ENCODE peak calls at places on chromosomes 12 and 14, in five cellular contexts. K, E, C, B and D are unnamed samples.

GRCh38 chr14:106291626-106292025 is 765.2 kb downstream of the TMEM121 start:
- DNase-seq in C (no peak), K (no peak), E (no peak), B (no peak), D (no peak)

GRCh38 chr12:65511927-65512326 is 233.4 kb downstream of the MSRB3 start:
- DNase-seq in B (no peak), K (no peak), E (no peak), C (no peak), D (no peak)

GRCh38 chr12:42094277-42094676 is 50.4 kb downstream of the GXYLT1 start:
- DNase-seq in E (peak; percentile 58), C (no peak), K (peak; percentile 21), B (peak; percentile 65), D (no peak)

GRCh38 chr14:89621791-89622638 is 205.0 kb upstream of the FOXN3 start:
- DNase-seq in E (no peak), K (no peak), B (no peak), C (no peak), D (no peak)

GRCh38 chr12:66032739-66033138 is 97.8 kb downstream of the LLPH start:
- DNase-seq in C (no peak), B (no peak), K (no peak), E (no peak), D (no peak)

GRCh38 chr12:88805286-88805685 is 225.0 kb upstream of the KITLG start:
- DNase-seq in K (peak; percentile 59), B (no peak), C (no peak), E (no peak), D (no peak)

GRCh38 chr12:87382959-87383591 is 646.1 kb downstream of the C12orf50 start:
- DNase-seq in C (no peak), B (no peak), E (no peak), K (no peak), D (no peak)

GRCh38 chr14:44970907-44971306 is 8.9 kb downstream of the TOGARAM1 start:
- DNase-seq in C (no peak), E (no peak), B (no peak), K (no peak), D (no peak)

GRCh38 chr12:52209321-52209720 is 17.5 kb upstream of the KRT80 start:
- DNase-seq in B (no peak), E (peak; percentile 82), C (no peak), K (no peak), D (no peak)

GRCh38 chr12:16454481-16454880 is 107.0 kb downstream of the MGST1 start:
- DNase-seq in K (no peak), E (peak; percentile 42), C (no peak), B (peak; percentile 44), D (no peak)

GRCh38 chr12:109621864-109622485 is 48.4 kb downstream of the MVK start:
- DNase-seq in B (no peak), K (no peak), E (no peak), C (no peak), D (no peak)

GRCh38 chr14:56145965-56146364 is 27.8 kb downstream of the PELI2 start:
- DNase-seq in E (peak; percentile 62), K (peak; percentile 69), C (no peak), B (peak; percentile 79), D (no peak)

GRCh38 chr12:16531623-16532022 is 74.3 kb downstream of the LMO3 start:
- DNase-seq in B (no peak), K (no peak), E (peak; percentile 64), C (no peak), D (no peak)

GRCh38 chr12:13472690-13473089 is 276.2 kb downstream of the EMP1 start:
- DNase-seq in C (no peak), K (peak; percentile 33), E (peak; percentile 33), B (no peak), D (no peak)

GRCh38 chr14:55301722-55302121 is 30.5 kb downstream of the FBXO34 start:
- DNase-seq in B (peak; percentile 39), C (no peak), E (peak; percentile 74), K (peak; percentile 47), D (no peak)

GRCh38 chr12:27732281-27732680 is 21.6 kb downstream of the MRPS35 start:
- DNase-seq in C (no peak), B (peak; percentile 8), E (peak; percentile 39), K (no peak), D (no peak)

GRCh38 chr12:4178424-4179184 is 95.0 kb upstream of the CCND2 start:
- DNase-seq in B (no peak), K (no peak), E (peak; percentile 69), C (no peak), D (no peak)

GRCh38 chr12:132121283-132121682 is 22.8 kb downstream of the DDX51 start:
- DNase-seq in B (no peak), C (no peak), E (no peak), K (no peak), D (no peak)

GRCh38 chr12:127455347-127456265 is 811.4 kb upstream of the TMEM132C start:
- DNase-seq in B (no peak), K (no peak), E (no peak), C (no peak), D (peak; percentile 35)

GRCh38 chr12:69007166-69007857 is 74.3 kb upstream of the CPM start:
- DNase-seq in B (peak; percentile 75), K (peak; percentile 81), E (peak; percentile 76), C (no peak), D (no peak)

GRCh38 chr14:105087963-105088811 is 23.0 kb upstream of the GPR132 start:
- DNase-seq in E (peak; percentile 46), B (peak; percentile 61), C (peak; percentile 62), K (peak; percentile 79), D (no peak)

GRCh38 chr12:76449572-76449971 is 101.4 kb upstream of the BBS10 start:
- DNase-seq in E (peak; percentile 77), K (peak; percentile 29), C (no peak), B (peak; percentile 71), D (no peak)

GRCh38 chr12:48105321-48105866 is 485 bp downstream of the SENP1 start:
- DNase-seq in B (peak; percentile 22), C (no peak), E (peak; percentile 40), K (no peak), D (no peak)

GRCh38 chr14:67856806-67857205 is 37.2 kb downstream of the RAD51B start:
- DNase-seq in E (no peak), K (no peak), B (no peak), C (no peak), D (no peak)

GRCh38 chr12:22541496-22541895 is 2.8 kb downstream of the C2CD5 start:
- DNase-seq in K (no peak), B (peak; percentile 31), E (peak; percentile 46), C (no peak), D (no peak)

GRCh38 chr14:23352506-23353432 is at the start of gene SLC22A17:
- DNase-seq in C (peak; percentile 79), E (peak; percentile 74), K (peak; percentile 74), B (peak; percentile 87), D (peak; percentile 36)

GRCh38 chr12:51009038-51009437 is 17.1 kb downstream of the SLC11A2 start:
- DNase-seq in C (peak; percentile 66), K (no peak), B (peak; percentile 22), E (no peak), D (no peak)

GRCh38 chr14:99545574-99545973 is 58.4 kb downstream of the CCDC85C start:
- DNase-seq in C (no peak), B (no peak), E (no peak), K (no peak), D (no peak)

GRCh38 chr12:32836710-32837109 is 59.9 kb downstream of the PKP2 start:
- DNase-seq in B (no peak), C (no peak), E (peak; percentile 36), K (no peak), D (no peak)

GRCh38 chr12:52044284-52044983 is 6.8 kb upstream of the NR4A1 start:
- DNase-seq in B (peak; percentile 99), C (peak; percentile 87), E (no peak), K (peak; percentile 81), D (no peak)

GRCh38 chr12:49947593-49948226 is 2.8 kb upstream of the AQP2 start:
- DNase-seq in K (no peak), B (no peak), E (no peak), C (no peak), D (no peak)

GRCh38 chr14:91377700-91378652 is 39.6 kb downstream of the CCDC88C start:
- DNase-seq in C (no peak), E (no peak), B (no peak), K (peak; percentile 71), D (no peak)
- TF ChIP-seq CTCF in C (no peak), E (no peak), B (no peak), K (no peak), D (no peak)

GRCh38 chr12:8609061-8609570 is 3.5 kb downstream of the AICDA start:
- DNase-seq in B (peak; percentile 74), C (no peak), K (peak; percentile 18), E (peak; percentile 59), D (no peak)
- TF ChIP-seq CTCF in B (peak; percentile 92), C (peak; percentile 78), K (peak; percentile 76), E (peak; percentile 91), D (peak; percentile 89)

GRCh38 chr12:8562310-8562709 is 21.6 kb upstream of the CLEC4E start:
- DNase-seq in K (no peak), E (peak; percentile 39), C (no peak), B (no peak), D (no peak)
- TF ChIP-seq CTCF in K (no peak), E (peak; percentile 58), C (no peak), B (no peak), D (peak; percentile 33)

DNA sequence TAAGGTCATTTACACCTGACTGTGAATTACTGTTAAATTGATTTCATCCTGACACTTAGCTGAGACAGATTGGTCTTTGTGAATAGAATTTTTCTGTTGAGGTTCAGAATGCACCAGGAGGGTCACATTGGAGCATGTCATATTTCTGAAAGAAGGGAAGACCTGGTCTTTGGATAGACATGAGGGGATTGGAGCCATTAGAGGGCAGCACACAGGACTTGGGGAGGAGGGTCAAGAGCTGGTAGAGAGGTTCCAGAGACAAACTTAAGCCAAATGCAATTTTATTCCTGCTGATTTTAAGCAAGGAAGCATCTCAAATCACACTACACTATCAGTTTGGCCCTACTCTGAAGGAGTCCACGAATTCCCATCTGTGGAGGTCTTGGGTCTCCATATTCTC is 41.1 kb downstream of the GUCY2C start:
- DNase-seq in E (no peak), K (no peak), C (no peak), B (no peak), D (no peak)
- TF ChIP-seq CTCF in E (no peak), K (no peak), C (no peak), B (no peak), D (no peak)

GRCh38 chr12:103632554-103633216 is 45.6 kb downstream of the STAB2 start:
- DNase-seq in E (peak; percentile 81), C (no peak), K (peak; percentile 11), B (peak; percentile 65), D (peak; percentile 55)
- TF ChIP-seq CTCF in E (peak; percentile 98), C (peak; percentile 52), K (peak; percentile 90), B (peak; percentile 95), D (peak; percentile 85)

GRCh38 chr12:53695148-53696138 is 19.6 kb upstream of the ATP5MC2 start:
- DNase-seq in E (peak; percentile 83), K (peak; percentile 54), B (peak; percentile 69), C (no peak), D (peak; percentile 31)
- TF ChIP-seq CTCF in E (no peak), K (peak; percentile 5), B (peak; percentile 0), C (no peak), D (peak; percentile 32)

GRCh38 chr14:64053694-64054669 is 201.2 kb downstream of the SYNE2 start:
- DNase-seq in K (no peak), B (peak; percentile 22), C (no peak), E (peak; percentile 76), D (no peak)
- TF ChIP-seq CTCF in K (no peak), B (no peak), C (no peak), E (no peak), D (no peak)